ENCODE peak calls at places on chromosomes 2 and 18, in ten cellular contexts. N, M, L, U, J, F, Y, I, H and D are unnamed samples.

GRCh38 chr2:190655570-190655969 is 6.7 kb downstream of the NAB1 start:
- DNase-seq in N (no peak), M (no peak), L (no peak), U (no peak), J (no peak), F (no peak), Y (no peak), I (no peak), H (no peak), D (no peak)

GRCh38 chr2:85131116-85131515 is 2.1 kb upstream of the TCF7L1 start:
- DNase-seq in N (no peak), M (no peak), L (no peak), U (peak), J (no peak), F (peak), Y (peak), I (no peak), H (no peak), D (peak)

GRCh38 chr2:32806857-32807256 is 139.9 kb upstream of the LTBP1 start:
- DNase-seq in N (no peak), M (no peak), L (no peak), U (no peak), J (no peak), F (no peak), Y (no peak), I (no peak), H (no peak), D (no peak)

GRCh38 chr2:8646731-8647461 is 35.0 kb upstream of the ID2 start:
- DNase-seq in N (no peak), M (no peak), L (no peak), U (no peak), J (no peak), F (no peak), Y (no peak), I (no peak), H (no peak), D (no peak)

GRCh38 chr18:63316612-63317555 is 2.7 kb downstream of the BCL2 start:
- DNase-seq in N (no peak), M (no peak), L (no peak), U (no peak), J (no peak), F (no peak), Y (no peak), I (no peak), H (no peak), D (no peak)

GRCh38 chr2:74880054-74880728 is 46.3 kb downstream of the HK2 start:
- DNase-seq in N (no peak), M (no peak), L (no peak), U (no peak), J (no peak), F (no peak), Y (no peak), I (no peak), H (peak), D (no peak)

GRCh38 chr2:176171331-176172006 is 14.4 kb downstream of the HOXD3 start:
- DNase-seq in N (no peak), M (no peak), L (no peak), U (no peak), J (no peak), F (no peak), Y (no peak), I (no peak), H (no peak), D (no peak)

GRCh38 chr2:17166506-17166905 is 351.7 kb downstream of the RAD51AP2 start:
- DNase-seq in N (no peak), M (peak), L (no peak), U (no peak), J (no peak), F (peak), Y (no peak), I (no peak), H (no peak), D (no peak)

GRCh38 chr2:186639939-186640338 is 50.1 kb downstream of the ITGAV start:
- DNase-seq in N (no peak), M (no peak), L (no peak), U (no peak), J (no peak), F (no peak), Y (no peak), I (no peak), H (no peak), D (no peak)

GRCh38 chr2:44169155-44169898 is 652 bp downstream of the PPM1B start:
- DNase-seq in N (peak), M (peak), L (peak), U (no peak), J (peak), F (peak), Y (peak), I (peak), H (no peak), D (peak)

GRCh38 chr18:13222371-13223281 is 4.1 kb downstream of the LDLRAD4 start:
- DNase-seq in N (no peak), M (peak), L (no peak), U (no peak), J (peak), F (peak), Y (no peak), I (no peak), H (no peak), D (no peak)

GRCh38 chr2:3633089-3633981 is 24.7 kb upstream of the ALLC start:
- DNase-seq in N (no peak), M (peak), L (no peak), U (no peak), J (no peak), F (peak), Y (no peak), I (no peak), H (peak), D (no peak)

GRCh38 chr2:145760781-145761649 is 1241.1 kb upstream of the ZEB2 start:
- DNase-seq in N (no peak), M (peak), L (no peak), U (no peak), J (no peak), F (peak), Y (no peak), I (no peak), H (no peak), D (no peak)

GRCh38 chr2:45755585-45756330 is 104.3 kb downstream of the PRKCE start:
- DNase-seq in N (no peak), M (peak), L (no peak), U (peak), J (no peak), F (peak), Y (no peak), I (no peak), H (no peak), D (no peak)

GRCh38 chr18:22106536-22107292 is 62.7 kb upstream of the GATA6 start:
- DNase-seq in N (no peak), M (peak), L (no peak), U (no peak), J (no peak), F (no peak), Y (no peak), I (no peak), H (no peak), D (no peak)

GRCh38 chr2:55200416-55200815 is 31.7 kb downstream of the CLHC1 start:
- DNase-seq in N (no peak), M (no peak), L (no peak), U (no peak), J (no peak), F (no peak), Y (no peak), I (no peak), H (no peak), D (no peak)

GRCh38 chr18:45780568-45780967 is 44.9 kb upstream of the SIGLEC15 start:
- DNase-seq in N (no peak), M (peak), L (no peak), U (no peak), J (no peak), F (peak), Y (no peak), I (no peak), H (no peak), D (no peak)

GRCh38 chr18:23270999-23271680 is 135.9 kb downstream of the CABLES1 start:
- DNase-seq in N (no peak), M (peak), L (no peak), U (no peak), J (no peak), F (no peak), Y (no peak), I (no peak), H (no peak), D (no peak)

GRCh38 chr2:134932864-134933526 is 14.4 kb downstream of the CCNT2 start:
- DNase-seq in N (no peak), M (no peak), L (no peak), U (no peak), J (no peak), F (no peak), Y (no peak), I (no peak), H (no peak), D (no peak)

GRCh38 chr18:50638623-50639398 is 78.9 kb downstream of the MAPK4 start:
- DNase-seq in N (no peak), M (no peak), L (no peak), U (no peak), J (no peak), F (no peak), Y (no peak), I (no peak), H (no peak), D (no peak)

GRCh38 chr2:109728809-109729208 is 65.3 kb upstream of the RGPD5 start:
- DNase-seq in N (no peak), M (no peak), L (no peak), U (no peak), J (no peak), F (peak), Y (no peak), I (no peak), H (no peak), D (no peak)

GRCh38 chr2:190947711-190948251 is 66.2 kb downstream of the STAT1 start:
- DNase-seq in N (no peak), M (peak), L (no peak), U (peak), J (no peak), F (peak), Y (peak), I (peak), H (no peak), D (no peak)

GRCh38 chr2:182504903-182505302 is 78.1 kb upstream of the PDE1A start:
- DNase-seq in N (no peak), M (peak), L (no peak), U (peak), J (no peak), F (peak), Y (no peak), I (no peak), H (no peak), D (no peak)

GRCh38 chr18:59123588-59124369 is 15.9 kb upstream of the SEC11C start:
- DNase-seq in N (no peak), M (peak), L (no peak), U (peak), J (no peak), F (peak), Y (no peak), I (no peak), H (no peak), D (no peak)

GRCh38 chr2:72892506-72893173 is 5.4 kb downstream of the SPR start:
- DNase-seq in N (peak), M (peak), L (peak), U (peak), J (peak), F (peak), Y (peak), I (no peak), H (peak), D (peak)

GRCh38 chr2:141399270-141399669 is 731.5 kb downstream of the LRP1B start:
- DNase-seq in N (no peak), M (peak), L (no peak), U (no peak), J (peak), F (peak), Y (peak), I (no peak), H (no peak), D (no peak)

GRCh38 chr2:230640540-230641011 is 72.1 kb upstream of the CAB39 start:
- DNase-seq in N (no peak), M (peak), L (no peak), U (no peak), J (no peak), F (peak), Y (no peak), I (no peak), H (no peak), D (no peak)

GRCh38 chr18:8658858-8659485 is 46.4 kb upstream of the MTCL1 start:
- DNase-seq in N (no peak), M (no peak), L (no peak), U (no peak), J (no peak), F (no peak), Y (no peak), I (no peak), H (peak), D (no peak)

GRCh38 chr2:130824492-130825061 is 12.1 kb upstream of the ARHGEF4 start:
- DNase-seq in N (peak), M (peak), L (peak), U (peak), J (no peak), F (peak), Y (no peak), I (peak), H (no peak), D (peak)

GRCh38 chr2:180334514-180334913 is 327.4 kb upstream of the CWC22 start:
- DNase-seq in N (no peak), M (no peak), L (no peak), U (no peak), J (no peak), F (no peak), Y (no peak), I (no peak), H (no peak), D (no peak)

GRCh38 chr2:210963386-210963785 is 407.0 kb downstream of the CPS1 start:
- DNase-seq in N (no peak), M (no peak), L (no peak), U (no peak), J (no peak), F (no peak), Y (no peak), I (peak), H (no peak), D (no peak)

GRCh38 chr2:68889500-68889899 is 18.3 kb upstream of the BMP10 start:
- DNase-seq in N (no peak), M (peak), L (no peak), U (no peak), J (no peak), F (peak), Y (no peak), I (no peak), H (no peak), D (no peak)

GRCh38 chr2:107354143-107354542 is 468.2 kb upstream of the ST6GAL2 start:
- DNase-seq in N (no peak), M (no peak), L (no peak), U (no peak), J (no peak), F (no peak), Y (no peak), I (no peak), H (no peak), D (no peak)